ENCODE peak calls at places on chromosome 9, in seven cellular contexts. I, E, V, T, W, B and N are unnamed samples.

GRCh38 chr9:130245474-130245873 is 20.1 kb upstream of the HMCN2 start:
- DNase-seq in V (no peak), W (no peak), E (no peak), T (no peak), B (no peak), I (no peak), N (no peak)

GRCh38 chr9:87259543-87259942 is 238.1 kb upstream of the DAPK1 start:
- DNase-seq in W (no peak), I (no peak), E (peak; percentile 63), B (no peak), T (no peak), V (no peak), N (peak; percentile 51)

GRCh38 chr9:70411141-70411929 is 3.1 kb downstream of the KLF9 start:
- DNase-seq in W (peak; percentile 84), V (no peak), I (no peak), B (peak; percentile 72), T (no peak), E (peak; percentile 78), N (peak; percentile 84)

GRCh38 chr9:114633452-114634089 is 22.5 kb downstream of the TMEM268 start:
- DNase-seq in V (no peak), T (no peak), E (no peak), B (no peak), W (no peak), I (no peak), N (no peak)

GRCh38 chr9:96874947-96875459 is 20.7 kb upstream of the ZNF782 start:
- DNase-seq in V (no peak), W (peak; percentile 80), B (no peak), T (no peak), I (peak; percentile 3), E (peak; percentile 71), N (no peak)

GRCh38 chr9:121842612-121842978 is 191.2 kb downstream of the DAB2IP start:
- DNase-seq in T (no peak), E (peak; percentile 60), B (no peak), V (no peak), W (peak; percentile 63), I (no peak), N (peak; percentile 59)

GRCh38 chr9:18075253-18075977 is 398.5 kb upstream of the ADAMTSL1 start:
- DNase-seq in V (no peak), W (no peak), I (no peak), T (no peak), B (peak; percentile 50), E (no peak), N (no peak)

GRCh38 chr9:74496819-74497749 is at the start of gene RORB:
- DNase-seq in T (no peak), B (no peak), I (no peak), V (peak; percentile 63), W (peak; percentile 13), E (peak; percentile 62), N (peak; percentile 8)

GRCh38 chr9:113886471-113886870 is 10.4 kb downstream of the ZNF618 start:
- DNase-seq in V (no peak), I (no peak), E (peak; percentile 42), W (peak; percentile 23), B (no peak), T (no peak), N (no peak)